ENCODE peak calls at places on chromosomes 16 and 17, in six cellular contexts. One of them, this sample, is unnamed.

GRCh38 chr16:72721981-72722380 is 325.9 kb downstream of the ZFHX3 start:
- DNase-seq in NCI-H1930: no peak
- DNase-seq in stimulated activated CD4-positive, alpha-beta T cell treated with anti-CD3 and anti-CD28 coated beads, Interleukin-1b, Interleukin-23, amount 100 ng/mL, for 24 hours: no peak
- DNase-seq in SK-MEL-5: peak
- DNase-seq in retina: no peak
- DNase-seq in putamen: no peak
- DNase-seq in this sample: no peak

GRCh38 chr17:29709861-29710849 is 87.4 kb upstream of the CORO6 start:
- DNase-seq in stimulated activated CD4-positive, alpha-beta T cell treated with anti-CD3 and anti-CD28 coated beads, Interleukin-1b, Interleukin-23, amount 100 ng/mL, for 24 hours: no peak
- DNase-seq in SK-MEL-5: no peak
- DNase-seq in NCI-H1930: no peak
- DNase-seq in putamen: no peak
- DNase-seq in retina: no peak
- DNase-seq in this sample: no peak

GRCh38 chr17:40190197-40191021 is 13.1 kb downstream of the RAPGEFL1 start:
- DNase-seq in NCI-H1930: no peak
- DNase-seq in SK-MEL-5: peak
- DNase-seq in putamen: no peak
- DNase-seq in retina: peak
- DNase-seq in stimulated activated CD4-positive, alpha-beta T cell treated with anti-CD3 and anti-CD28 coated beads, Interleukin-1b, Interleukin-23, amount 100 ng/mL, for 24 hours: no peak
- DNase-seq in this sample: no peak

GRCh38 chr16:2177101-2177500 is 19.3 kb downstream of the CASKIN1 start:
- DNase-seq in SK-MEL-5: no peak
- DNase-seq in retina: no peak
- DNase-seq in putamen: no peak
- DNase-seq in NCI-H1930: no peak
- DNase-seq in stimulated activated CD4-positive, alpha-beta T cell treated with anti-CD3 and anti-CD28 coated beads, Interleukin-1b, Interleukin-23, amount 100 ng/mL, for 24 hours: no peak
- DNase-seq in this sample: no peak

GRCh38 chr17:1724351-1724868 is at the start of gene WDR81:
- DNase-seq in NCI-H1930: peak
- DNase-seq in putamen: peak
- DNase-seq in retina: peak
- DNase-seq in stimulated activated CD4-positive, alpha-beta T cell treated with anti-CD3 and anti-CD28 coated beads, Interleukin-1b, Interleukin-23, amount 100 ng/mL, for 24 hours: peak
- DNase-seq in SK-MEL-5: no peak
- DNase-seq in this sample: no peak

GRCh38 chr16:50263060-50263909 is 3.1 kb upstream of the ADCY7 start:
- DNase-seq in retina: peak
- DNase-seq in SK-MEL-5: no peak
- DNase-seq in stimulated activated CD4-positive, alpha-beta T cell treated with anti-CD3 and anti-CD28 coated beads, Interleukin-1b, Interleukin-23, amount 100 ng/mL, for 24 hours: no peak
- DNase-seq in putamen: no peak
- DNase-seq in NCI-H1930: no peak
- DNase-seq in this sample: peak

GRCh38 chr17:35243459-35244204 is 760 bp downstream of the SLFN5 start:
- DNase-seq in putamen: peak
- DNase-seq in stimulated activated CD4-positive, alpha-beta T cell treated with anti-CD3 and anti-CD28 coated beads, Interleukin-1b, Interleukin-23, amount 100 ng/mL, for 24 hours: no peak
- DNase-seq in NCI-H1930: no peak
- DNase-seq in SK-MEL-5: peak
- DNase-seq in retina: no peak
- DNase-seq in this sample: no peak

GRCh38 chr17:17780941-17781590 is 55.7 kb downstream of the SREBF1 start:
- DNase-seq in putamen: peak
- DNase-seq in SK-MEL-5: no peak
- DNase-seq in stimulated activated CD4-positive, alpha-beta T cell treated with anti-CD3 and anti-CD28 coated beads, Interleukin-1b, Interleukin-23, amount 100 ng/mL, for 24 hours: no peak
- DNase-seq in retina: peak
- DNase-seq in NCI-H1930: no peak
- DNase-seq in this sample: peak

GRCh38 chr16:67666538-67667433 is at the start of the genes C16orf86 and ENKD1:
- DNase-seq in putamen: peak
- DNase-seq in retina: peak
- DNase-seq in NCI-H1930: peak
- DNase-seq in stimulated activated CD4-positive, alpha-beta T cell treated with anti-CD3 and anti-CD28 coated beads, Interleukin-1b, Interleukin-23, amount 100 ng/mL, for 24 hours: no peak
- DNase-seq in SK-MEL-5: peak
- DNase-seq in this sample: peak

GRCh38 chr16:13629704-13630103 is 290.2 kb upstream of the ERCC4 start:
- DNase-seq in NCI-H1930: no peak
- DNase-seq in SK-MEL-5: no peak
- DNase-seq in stimulated activated CD4-positive, alpha-beta T cell treated with anti-CD3 and anti-CD28 coated beads, Interleukin-1b, Interleukin-23, amount 100 ng/mL, for 24 hours: no peak
- DNase-seq in putamen: no peak
- DNase-seq in retina: no peak
- DNase-seq in this sample: no peak

GRCh38 chr16:57537596-57538234 is 1.3 kb upstream of the CCDC102A start:
- DNase-seq in putamen: no peak
- DNase-seq in SK-MEL-5: no peak
- DNase-seq in stimulated activated CD4-positive, alpha-beta T cell treated with anti-CD3 and anti-CD28 coated beads, Interleukin-1b, Interleukin-23, amount 100 ng/mL, for 24 hours: no peak
- DNase-seq in retina: peak
- DNase-seq in NCI-H1930: no peak
- DNase-seq in this sample: peak

GRCh38 chr16:67245674-67246080 is 1.6 kb downstream of the FHOD1 start:
- DNase-seq in retina: no peak
- DNase-seq in stimulated activated CD4-positive, alpha-beta T cell treated with anti-CD3 and anti-CD28 coated beads, Interleukin-1b, Interleukin-23, amount 100 ng/mL, for 24 hours: no peak
- DNase-seq in putamen: no peak
- DNase-seq in NCI-H1930: no peak
- DNase-seq in SK-MEL-5: no peak
- DNase-seq in this sample: no peak

GRCh38 chr16:29700253-29700987 is 21.4 kb downstream of the QPRT start:
- DNase-seq in putamen: peak
- DNase-seq in stimulated activated CD4-positive, alpha-beta T cell treated with anti-CD3 and anti-CD28 coated beads, Interleukin-1b, Interleukin-23, amount 100 ng/mL, for 24 hours: peak
- DNase-seq in NCI-H1930: peak
- DNase-seq in SK-MEL-5: peak
- DNase-seq in retina: peak
- DNase-seq in this sample: no peak

GRCh38 chr16:59170065-59170712 is 436.1 kb upstream of the GOT2 start:
- DNase-seq in putamen: no peak
- DNase-seq in stimulated activated CD4-positive, alpha-beta T cell treated with anti-CD3 and anti-CD28 coated beads, Interleukin-1b, Interleukin-23, amount 100 ng/mL, for 24 hours: no peak
- DNase-seq in retina: no peak
- DNase-seq in NCI-H1930: no peak
- DNase-seq in SK-MEL-5: peak
- DNase-seq in this sample: peak

GRCh38 chr17:10380631-10381408 is 8.0 kb upstream of the MYH13 start:
- DNase-seq in retina: no peak
- DNase-seq in SK-MEL-5: no peak
- DNase-seq in NCI-H1930: no peak
- DNase-seq in putamen: no peak
- DNase-seq in stimulated activated CD4-positive, alpha-beta T cell treated with anti-CD3 and anti-CD28 coated beads, Interleukin-1b, Interleukin-23, amount 100 ng/mL, for 24 hours: no peak
- DNase-seq in this sample: no peak

GRCh38 chr17:78736526-78737079 is 45.5 kb downstream of the CYTH1 start:
- DNase-seq in NCI-H1930: no peak
- DNase-seq in SK-MEL-5: no peak
- DNase-seq in stimulated activated CD4-positive, alpha-beta T cell treated with anti-CD3 and anti-CD28 coated beads, Interleukin-1b, Interleukin-23, amount 100 ng/mL, for 24 hours: no peak
- DNase-seq in retina: no peak
- DNase-seq in putamen: no peak
- DNase-seq in this sample: no peak

This sample was measured in H1.